ENCODE peak calls at places on chromosomes 5 and 9, in six cellular contexts. I, D, Q, A, X and Z are unnamed samples. For H3K4me1, the result is how much of the 10 kb centered on the place peaks cover.

GRCh38 chr5:2188661-2189060 is 305.9 kb upstream of the IRX4 start:
- DNase-seq in A (no peak), X (no peak), I (no peak), Q (no peak), D (no peak), Z (no peak)

GRCh38 chr9:7342721-7343120 is 456.9 kb downstream of the DMAC1 start:
- DNase-seq in D (no peak), Q (no peak), X (no peak), I (no peak), A (no peak), Z (no peak)

GRCh38 chr9:127788337-127789011 is 2.6 kb downstream of the CDK9 start:
- DNase-seq in I (no peak), D (no peak), X (no peak), A (no peak), Q (no peak), Z (no peak)

GRCh38 chr9:71791875-71792274 is 23.6 kb upstream of the CEMIP2 start:
- DNase-seq in X (no peak), Q (peak), D (no peak), A (no peak), I (no peak), Z (no peak)

GRCh38 chr5:2991884-2992283 is 240.4 kb upstream of the IRX2 start:
- DNase-seq in D (no peak), X (no peak), Q (no peak), A (no peak), I (no peak), Z (no peak)

GRCh38 chr9:130343445-130343918 is 77.9 kb downstream of the HMCN2 start:
- DNase-seq in Q (no peak), I (no peak), A (peak), X (peak), D (peak), Z (no peak)

GRCh38 chr5:118968925-118969375 is 19.4 kb downstream of the DTWD2 start:
- DNase-seq in X (no peak), A (no peak), Q (peak), D (no peak), I (no peak), Z (no peak)

GRCh38 chr5:144179226-144179625 is 8.6 kb downstream of the KCTD16 start:
- DNase-seq in A (no peak), I (no peak), Q (no peak), X (no peak), D (no peak), Z (no peak)

GRCh38 chr5:71937906-71938698 is 169.2 kb upstream of the MAP1B start:
- DNase-seq in D (no peak), A (no peak), X (no peak), Q (no peak), I (no peak), Z (no peak)

GRCh38 chr9:119370816-119371215 is 1.6 kb upstream of the BRINP1 start:
- DNase-seq in D (peak), I (peak), Q (peak), X (peak), A (no peak), Z (peak)

GRCh38 chr9:113564804-113565237 is 101.3 kb downstream of the RGS3 start:
- DNase-seq in D (no peak), X (peak), Q (peak), I (peak), A (peak), Z (peak)

GRCh38 chr5:157855404-157855994 is 3.4 kb downstream of the CLINT1 start:
- DNase-seq in Q (peak), D (peak), A (peak), X (peak), I (no peak), Z (no peak)

GRCh38 chr9:137323531-137324331 is 21.7 kb upstream of the NRARP start:
- DNase-seq in I (peak), Q (no peak), A (peak), X (no peak), D (no peak), Z (peak)

GRCh38 chr5:96157077-96157780 is 195.6 kb upstream of the ELL2 start:
- DNase-seq in X (no peak), D (no peak), I (no peak), A (no peak), Q (no peak), Z (no peak)

GRCh38 chr5:76270214-76270613 is 132.9 kb upstream of the IQGAP2 start:
- DNase-seq in Q (peak), D (no peak), X (no peak), A (no peak), I (no peak), Z (no peak)

GRCh38 chr5:93018461-93018860 is 562.6 kb downstream of the NR2F1-AS1 start:
- DNase-seq in I (no peak), A (no peak), D (no peak), Q (peak), X (no peak), Z (no peak)

GRCh38 chr5:173615884-173616576 is 420 bp downstream of the BOD1 start:
- DNase-seq in Q (peak), X (peak), A (peak), D (peak), I (peak), Z (peak)

GRCh38 chr9:120513825-120514598 is 66.0 kb downstream of the CDK5RAP2 start:
- DNase-seq in X (no peak), Q (no peak), I (no peak), D (no peak), A (no peak), Z (no peak)

GRCh38 chr9:121944741-121945191 is 148.3 kb downstream of the TTLL11 start:
- DNase-seq in A (no peak), X (no peak), D (peak), Q (peak), I (no peak), Z (no peak)

GRCh38 chr5:134140530-134141201 is 26.2 kb downstream of the TCF7 start:
- DNase-seq in A (peak), I (no peak), D (peak), Q (peak), X (peak), Z (peak)

GRCh38 chr5:173736374-173736773 is 119.9 kb upstream of the BOD1 start:
- DNase-seq in Q (no peak), X (no peak), I (no peak), A (no peak), D (no peak), Z (no peak)

GRCh38 chr5:42569953-42570548 is 146.8 kb downstream of the GHR start:
- DNase-seq in I (no peak), Q (no peak), A (no peak), D (no peak), X (no peak), Z (no peak)

GRCh38 chr9:107807183-107807582 is 317.6 kb upstream of the KLF4 start:
- DNase-seq in Q (peak), I (no peak), X (no peak), D (no peak), A (no peak), Z (no peak)

GRCh38 chr5:88388476-88389170 is 120.0 kb upstream of the TMEM161B start:
- DNase-seq in I (no peak), X (peak), A (no peak), D (no peak), Q (no peak), Z (no peak)
- H3K4me1 ChIP-seq in I (under half), X (half or more), A (under half), D (under half), Q (under half), Z (under half)

GRCh38 chr9:83977196-83977595 is 2.8 kb downstream of the HNRNPK start:
- DNase-seq in X (no peak), D (no peak), Q (no peak), I (no peak), A (no peak), Z (no peak)

GRCh38 chr9:83978992-83979811 is 813 bp downstream of the HNRNPK start:
- DNase-seq in D (peak), X (peak), Q (peak), I (peak), A (peak), Z (peak)

GRCh38 chr9:83981126-83981871 is 694 bp downstream of the RMI1 start:
- DNase-seq in Q (peak), X (peak), D (peak), I (no peak), A (peak), Z (no peak)

GRCh38 chr9:83979812-83980394 is at the start of gene HNRNPK:
- DNase-seq in X (peak), A (peak), I (peak), Q (peak), D (peak), Z (peak)

GRCh38 chr9:83980395-83981125 is at the start of gene RMI1:
- DNase-seq in Q (peak), I (peak), X (peak), A (peak), D (peak), Z (peak)
- TF ChIP-seq CTCF in Q (no peak), I (peak), X (peak), A (no peak), D (peak), Z (no peak)

GRCh38 chr9:35546853-35547252 is 56.9 kb downstream of the RUSC2 start:
- DNase-seq in A (no peak), Q (no peak), I (no peak), D (no peak), X (no peak), Z (no peak)

GRCh38 chr9:35552376-35552775 is 52.7 kb upstream of the TESK1 start:
- DNase-seq in A (no peak), I (no peak), D (no peak), Q (peak), X (no peak), Z (no peak)

GRCh38 chr9:35547889-35548418 is 57.1 kb upstream of the TESK1 start:
- DNase-seq in A (no peak), I (no peak), X (no peak), D (no peak), Q (no peak), Z (no peak)

GRCh38 chr9:35549466-35549865 is 55.6 kb upstream of the TESK1 start:
- DNase-seq in X (no peak), A (no peak), I (no peak), D (no peak), Q (peak), Z (no peak)

GRCh38 chr9:35548571-35548970 is 56.5 kb upstream of the TESK1 start:
- DNase-seq in Q (no peak), A (no peak), X (no peak), I (no peak), D (no peak), Z (no peak)
- H3K4me1 ChIP-seq in Q (under half), A (half or more), X (under half), I (under half), D (under half), Z (under half)

GRCh38 chr9:37784291-37784639 is 599 bp downstream of the EXOSC3 start:
- DNase-seq in I (no peak), Q (no peak), D (no peak), A (no peak), X (no peak), Z (no peak)
- TF ChIP-seq CTCF in I (no peak), Q (no peak), D (no peak), A (no peak), X (no peak), Z (no peak)

DNA sequence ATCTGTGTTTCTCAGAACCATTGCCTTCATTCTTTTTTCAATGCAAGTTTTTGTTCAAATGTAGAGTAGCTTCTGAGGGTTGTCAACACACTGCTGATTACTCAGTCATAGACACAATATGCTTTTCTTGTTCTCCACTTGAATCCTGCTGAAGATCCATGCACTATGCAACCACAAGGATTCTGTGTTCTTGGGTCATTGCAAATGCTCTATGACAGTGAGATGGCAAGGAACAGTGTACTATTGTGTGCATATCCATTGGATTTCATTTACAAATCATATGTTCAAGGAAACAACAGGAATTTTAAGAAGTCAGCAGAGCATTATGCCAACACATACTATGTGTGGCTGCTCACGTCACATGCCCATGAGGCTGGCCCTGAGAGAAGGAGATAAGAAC is 1590.2 kb downstream of the EFNA5 start:
- DNase-seq in Q (no peak), A (no peak), I (no peak), X (no peak), D (no peak), Z (no peak)
- H3K4me1 ChIP-seq in Q (under half), A (under half), I (under half), X (under half), D (under half), Z (under half)

DNA sequence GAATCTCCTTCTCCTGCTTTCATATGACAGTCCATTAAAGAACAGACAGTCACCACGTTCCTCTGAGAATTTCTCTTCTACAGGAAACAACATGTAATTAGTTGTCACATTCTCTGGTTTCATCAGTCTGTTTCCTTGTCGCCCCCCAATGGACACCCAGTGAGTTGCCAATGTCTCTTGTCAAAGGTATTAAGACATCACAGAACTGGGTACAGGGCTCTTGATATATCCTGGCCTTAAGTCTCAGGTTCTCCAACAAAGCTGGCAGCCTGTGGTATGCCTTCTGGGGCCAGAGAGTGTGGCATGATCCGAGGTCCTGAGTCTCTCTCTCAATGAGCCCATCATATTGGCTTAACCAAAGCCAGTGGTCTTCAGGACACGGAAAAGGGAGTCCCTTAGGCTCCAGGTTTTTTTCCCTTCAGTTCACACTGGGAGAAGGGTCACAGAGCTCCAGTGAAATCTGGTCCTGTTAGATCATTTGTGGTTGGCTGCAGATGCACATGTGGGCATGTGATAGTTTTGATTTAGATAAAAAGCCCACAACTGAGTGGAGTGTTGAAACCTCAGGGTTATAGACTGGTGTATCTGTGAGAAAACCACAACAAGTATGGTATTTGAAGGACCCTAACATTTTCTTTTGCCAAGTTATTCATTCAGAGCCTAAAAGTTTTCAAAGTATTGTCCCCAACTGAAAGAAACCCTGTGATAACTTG is 46.9 kb downstream of the PRLR start:
- DNase-seq in A (no peak), I (no peak), Q (peak), X (peak), D (peak), Z (no peak)
- TF ChIP-seq CTCF in A (peak), I (peak), Q (peak), X (peak), D (peak), Z (peak)

DNA sequence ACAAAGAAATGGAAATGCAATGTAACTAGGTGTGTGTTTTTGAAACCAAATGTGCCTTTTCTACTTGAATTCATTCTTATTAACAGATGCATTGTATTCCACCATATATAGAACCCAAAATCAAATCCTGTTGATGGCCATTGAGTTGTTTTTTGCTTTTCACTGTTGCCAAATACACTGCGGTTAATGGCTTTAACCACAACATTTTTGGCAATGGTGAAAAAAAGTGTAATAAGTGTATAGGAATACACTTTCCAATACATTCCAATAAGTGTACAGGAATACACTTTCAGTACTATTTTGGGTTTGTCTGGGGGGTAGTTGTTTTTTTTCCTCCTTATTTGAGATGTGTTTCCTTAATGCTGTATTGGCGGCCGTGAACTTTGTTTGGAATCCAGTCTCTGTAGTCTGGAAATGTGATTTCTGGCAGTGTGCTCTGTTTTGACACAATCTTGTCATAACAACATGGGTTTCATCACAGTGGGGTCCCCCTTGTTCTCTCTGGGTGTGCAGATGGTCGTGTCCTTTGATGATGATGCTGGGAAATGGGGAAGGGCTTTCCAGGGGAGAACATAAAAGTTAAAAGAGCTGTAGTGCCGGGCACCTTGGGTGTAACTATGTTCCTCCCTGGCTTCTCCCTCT is 44.5 kb downstream of the RCL1 start:
- DNase-seq in I (no peak), X (no peak), D (no peak), A (no peak), Q (peak), Z (no peak)
- H3K4me1 ChIP-seq in I (under half), X (under half), D (under half), A (under half), Q (under half), Z (under half)

GRCh38 chr5:121873409-121873808 is 21.7 kb downstream of the FTMT start:
- DNase-seq in I (no peak), Q (no peak), D (no peak), A (no peak), X (no peak), Z (no peak)

GRCh38 chr5:121872846-121873245 is 21.2 kb downstream of the FTMT start:
- DNase-seq in Q (no peak), I (no peak), D (no peak), X (no peak), A (no peak), Z (no peak)

GRCh38 chr5:121867403-121867802 is 15.7 kb downstream of the FTMT start:
- DNase-seq in Q (no peak), D (no peak), X (no peak), A (no peak), I (no peak), Z (no peak)

GRCh38 chr5:121870489-121870888 is 18.8 kb downstream of the FTMT start:
- DNase-seq in A (no peak), I (no peak), Q (peak), X (peak), D (no peak), Z (no peak)
- TF ChIP-seq CTCF in A (no peak), I (peak), Q (peak), X (peak), D (peak), Z (no peak)